ENCODE peak calls at places on chromosome 7, in six cellular contexts. One of them, this sample, is unnamed.

GRCh38 chr7:36598056-36598675 is 126.1 kb downstream of the AOAH start:
- DNase-seq in thoracic aorta: no peak
- DNase-seq in HepG2: no peak
- DNase-seq in foreskin fibroblast: no peak
- DNase-seq in DMS153: no peak
- DNase-seq in NB4: no peak
- DNase-seq in this sample: no peak

GRCh38 chr7:38306136-38306535 is 32.7 kb upstream of the TARP start:
- DNase-seq in foreskin fibroblast: no peak
- DNase-seq in thoracic aorta: no peak
- DNase-seq in HepG2: no peak
- DNase-seq in NB4: no peak
- DNase-seq in DMS153: no peak
- DNase-seq in this sample: peak

GRCh38 chr7:43791665-43792064 is 33.2 kb downstream of the BLVRA start:
- DNase-seq in NB4: peak
- DNase-seq in DMS153: no peak
- DNase-seq in foreskin fibroblast: no peak
- DNase-seq in HepG2: no peak
- DNase-seq in thoracic aorta: no peak
- DNase-seq in this sample: no peak

GRCh38 chr7:12570529-12571461 is at the start of gene SCIN:
- DNase-seq in thoracic aorta: no peak
- DNase-seq in DMS153: peak
- DNase-seq in NB4: peak
- DNase-seq in HepG2: no peak
- DNase-seq in foreskin fibroblast: no peak
- DNase-seq in this sample: peak

GRCh38 chr7:44144426-44144967 is 3.4 kb upstream of the MYL7 start:
- DNase-seq in HepG2: no peak
- DNase-seq in DMS153: no peak
- DNase-seq in NB4: no peak
- DNase-seq in foreskin fibroblast: no peak
- DNase-seq in thoracic aorta: no peak
- DNase-seq in this sample: no peak

GRCh38 chr7:45686441-45687184 is 112.4 kb downstream of the ADCY1 start:
- DNase-seq in HepG2: no peak
- DNase-seq in foreskin fibroblast: no peak
- DNase-seq in thoracic aorta: no peak
- DNase-seq in NB4: no peak
- DNase-seq in DMS153: no peak
- DNase-seq in this sample: no peak

GRCh38 chr7:142248-142955 is 50.0 kb upstream of the FAM20C start:
- DNase-seq in DMS153: no peak
- DNase-seq in foreskin fibroblast: peak
- DNase-seq in NB4: no peak
- DNase-seq in thoracic aorta: no peak
- DNase-seq in HepG2: peak
- DNase-seq in this sample: no peak

GRCh38 chr7:12436896-12437535 is 33.4 kb upstream of the VWDE start:
- DNase-seq in NB4: peak
- DNase-seq in HepG2: no peak
- DNase-seq in thoracic aorta: no peak
- DNase-seq in DMS153: peak
- DNase-seq in foreskin fibroblast: peak
- DNase-seq in this sample: peak

GRCh38 chr7:125425507-125425906 is 495.9 kb upstream of the POT1 start:
- DNase-seq in foreskin fibroblast: no peak
- DNase-seq in NB4: no peak
- DNase-seq in HepG2: no peak
- DNase-seq in thoracic aorta: no peak
- DNase-seq in DMS153: no peak
- DNase-seq in this sample: no peak

GRCh38 chr7:157682064-157682945 is 345.5 kb downstream of the DNAJB6 start:
- DNase-seq in foreskin fibroblast: no peak
- DNase-seq in DMS153: no peak
- DNase-seq in HepG2: no peak
- DNase-seq in NB4: no peak
- DNase-seq in thoracic aorta: no peak
- DNase-seq in this sample: no peak

GRCh38 chr7:110835209-110835608 is 255.7 kb upstream of the LRRN3 start:
- DNase-seq in HepG2: peak
- DNase-seq in NB4: no peak
- DNase-seq in foreskin fibroblast: no peak
- DNase-seq in DMS153: peak
- DNase-seq in thoracic aorta: no peak
- DNase-seq in this sample: no peak

GRCh38 chr7:157359581-157359980 is 22.8 kb downstream of the DNAJB6 start:
- DNase-seq in HepG2: no peak
- DNase-seq in NB4: no peak
- DNase-seq in DMS153: no peak
- DNase-seq in thoracic aorta: no peak
- DNase-seq in foreskin fibroblast: no peak
- DNase-seq in this sample: no peak

GRCh38 chr7:31410265-31410664 is 69.7 kb upstream of the NEUROD6 start:
- DNase-seq in foreskin fibroblast: no peak
- DNase-seq in HepG2: no peak
- DNase-seq in thoracic aorta: no peak
- DNase-seq in NB4: no peak
- DNase-seq in DMS153: no peak
- DNase-seq in this sample: peak

This sample was measured in astrocyte.